ENCODE peak calls at places on chromosomes 4 and X, in four cellular contexts. R is GM23338, A is PC-3, P is MM.1S. U is an unnamed sample. For H3K4me1 and H3F3A, the result is how much of the 10 kb centered on the place peaks cover.

GRCh38 chr4:133474511-133474910 is 325.4 kb downstream of the PCDH10 start:
- DNase-seq in R (peak), A (no peak), P (no peak), U (no peak)

GRCh38 chr4:88104902-88105610 is 53.4 kb downstream of the ABCG2 start:
- DNase-seq in R (no peak), A (peak), P (no peak), U (peak)

GRCh38 chr4:76458829-76459228 is 23.8 kb downstream of the SHROOM3 start:
- DNase-seq in R (peak), A (no peak), P (no peak), U (no peak)

GRCh38 chr4:189769131-189769530 is 171.5 kb upstream of the FRG1 start:
- DNase-seq in R (peak), A (no peak), P (no peak), U (no peak)

GRCh38 chr4:7206856-7207567 is 14.7 kb downstream of the SORCS2 start:
- DNase-seq in R (peak), A (peak), P (no peak), U (peak)

GRCh38 chr4:183342541-183343533 is 20.6 kb upstream of the CLDN24 start:
- DNase-seq in R (peak), A (no peak), P (no peak), U (peak)

GRCh38 chr4:122218762-122219161 is 66.6 kb downstream of the BLTP1 start:
- DNase-seq in R (peak), A (peak), P (no peak), U (peak)

GRCh38 chr4:47342796-47343195 is 120.7 kb downstream of the COMMD8 start:
- DNase-seq in R (no peak), A (no peak), P (no peak), U (no peak)

GRCh38 chr4:101019941-101020401 is 327.4 kb downstream of the PPP3CA start:
- DNase-seq in R (peak), A (peak), P (peak), U (no peak)

GRCh38 chr4:173346074-173346473 is 11.9 kb upstream of the HMGB2 start:
- DNase-seq in R (no peak), A (peak), P (no peak), U (peak)

GRCh38 chr4:168666531-168666930 is 169.7 kb downstream of the PALLD start:
- DNase-seq in R (no peak), A (peak), P (no peak), U (peak)

GRCh38 chrX:47217121-47217851 is 1.2 kb upstream of the CDK16 start:
- DNase-seq in R (peak), A (peak), P (no peak), U (peak)

GRCh38 chr4:53917719-53918118 is 146.7 kb downstream of the CHIC2 start:
- DNase-seq in R (no peak), A (peak), P (no peak), U (peak)

GRCh38 chr4:66653937-66654336 is 891.4 kb downstream of the CENPC start:
- DNase-seq in R (no peak), A (no peak), P (no peak), U (no peak)

GRCh38 chrX:18995216-18995615 is 11.3 kb upstream of the PHKA2 start:
- DNase-seq in R (no peak), A (peak), P (no peak), U (peak)

GRCh38 chr4:128583753-128584712 is 225.5 kb upstream of the JADE1 start:
- DNase-seq in R (no peak), A (no peak), P (no peak), U (peak)

GRCh38 chrX:86348669-86349068 is 200.4 kb downstream of the DACH2 start:
- DNase-seq in R (peak), A (no peak), P (no peak), U (no peak)

GRCh38 chr4:23789765-23790164 is 100.1 kb downstream of the PPARGC1A start:
- DNase-seq in R (no peak), A (no peak), P (no peak), U (peak)

GRCh38 chr4:135838889-135839288 is 1637.3 kb upstream of the PABPC4L start:
- DNase-seq in R (peak), A (peak), P (no peak), U (no peak)

GRCh38 chr4:25925486-25926201 is 11.6 kb downstream of the SMIM20 start:
- DNase-seq in R (peak), A (peak), P (peak), U (peak)

GRCh38 chrX:154378059-154378798 is 866 bp upstream of the EMD start:
- DNase-seq in R (peak), A (peak), P (no peak), U (peak)

GRCh38 chr4:15164571-15164970 is 162.3 kb downstream of the CPEB2 start:
- DNase-seq in R (no peak), A (peak), P (no peak), U (peak)

GRCh38 chr4:184437988-184438774 is 36.2 kb downstream of the IRF2 start:
- DNase-seq in R (no peak), A (no peak), P (no peak), U (no peak)

GRCh38 chrX:129686422-129686948 is 31.7 kb upstream of the APLN start:
- DNase-seq in R (no peak), A (no peak), P (no peak), U (peak)

GRCh38 chrX:17553451-17553850 is 178.5 kb downstream of the NHS start:
- DNase-seq in R (peak), A (peak), P (no peak), U (peak)

GRCh38 chr4:145098675-145099037 is 545 bp downstream of the ABCE1 start:
- DNase-seq in R (no peak), A (peak), P (peak), U (peak)

GRCh38 chrX:108834036-108834435 is 97.7 kb upstream of the IRS4 start:
- DNase-seq in R (no peak), A (no peak), P (no peak), U (no peak)

GRCh38 chrX:22276781-22277180 is 4.1 kb downstream of the CBLL2 start:
- DNase-seq in R (no peak), A (peak), P (no peak), U (peak)

GRCh38 chr4:148056879-148057278 is 325.0 kb downstream of the ARHGAP10 start:
- DNase-seq in R (peak), A (peak), P (peak), U (peak)

DNA sequence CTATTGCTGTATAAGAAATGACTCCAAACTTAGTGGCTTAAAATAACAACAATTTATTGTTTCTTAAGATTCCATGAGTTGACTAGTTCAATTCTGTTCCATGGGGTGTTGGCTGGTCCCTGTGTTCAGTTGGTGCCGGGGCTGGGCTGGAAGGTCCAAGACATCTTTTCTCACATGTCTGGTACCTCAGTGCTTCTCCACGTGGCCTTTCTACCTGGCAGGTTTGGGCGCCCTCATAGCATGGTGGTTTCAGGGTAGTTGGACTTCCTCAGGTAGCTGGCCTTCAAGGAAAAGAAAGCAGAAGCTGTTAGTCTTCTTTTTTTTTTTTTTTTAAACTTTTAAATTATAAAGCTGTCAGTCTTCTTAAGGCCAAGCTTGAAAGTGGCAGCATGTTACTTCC is 104.6 kb upstream of the LIMCH1 start:
- DNase-seq in R (no peak), A (no peak), P (no peak), U (no peak)
- H3K4me1 ChIP-seq in R (under half), A (under half), P (under half), U (under half)

DNA sequence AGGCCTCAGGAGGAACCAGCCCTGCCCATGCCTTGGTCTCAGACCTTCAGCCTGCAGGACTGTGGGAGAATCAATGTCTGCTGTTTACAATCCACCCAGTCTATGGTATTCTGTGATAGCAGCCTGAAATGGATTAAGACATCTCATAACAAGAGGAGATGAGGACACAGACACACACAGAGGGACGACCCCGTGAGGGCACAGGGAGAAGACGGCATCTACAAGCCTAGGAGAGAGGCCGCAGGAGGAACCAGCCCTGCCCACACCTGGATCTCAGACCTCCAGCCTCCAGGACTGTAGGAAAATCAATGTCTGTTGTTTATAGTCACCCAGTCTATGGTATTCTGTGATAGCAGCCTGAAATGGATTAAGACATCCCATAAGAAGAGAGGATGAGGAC is 3.3 kb downstream of the SLC25A6 start:
- DNase-seq in R (no peak), A (no peak), P (no peak), U (no peak)
- H3F3A ChIP-seq in R (half or more), A (under half), P (under half), U (under half)

DNA sequence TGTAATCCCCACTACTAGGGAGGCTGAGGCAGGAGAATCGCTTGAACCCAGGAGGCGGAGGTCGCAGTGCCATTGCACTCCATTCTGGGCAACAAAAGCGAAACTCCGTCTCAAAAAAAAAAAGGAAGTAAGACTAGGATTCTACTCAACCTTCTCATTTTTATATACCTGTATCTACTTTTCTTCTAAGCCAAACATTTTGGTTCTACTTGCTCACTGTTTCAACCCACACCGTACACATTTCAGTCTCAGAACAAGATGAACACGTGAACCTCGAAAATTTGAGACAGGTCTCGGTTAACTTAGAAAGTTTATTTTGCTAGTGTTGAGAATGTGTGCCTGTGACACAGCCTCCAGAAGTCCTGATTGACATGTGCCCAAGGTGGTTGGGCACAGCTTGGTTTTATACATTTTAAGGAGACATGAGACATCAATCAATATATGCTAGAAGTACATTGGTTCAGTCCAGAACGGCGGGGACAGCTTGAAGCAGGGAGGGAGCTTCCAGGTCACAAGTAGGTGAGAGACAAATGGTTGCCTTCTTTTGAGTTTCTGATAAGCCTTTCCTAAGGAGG is 3.7 kb downstream of the ADD1 start:
- DNase-seq in R (no peak), A (no peak), P (no peak), U (no peak)
- H3K4me1 ChIP-seq in R (under half), A (under half), P (under half), U (under half)

DNA sequence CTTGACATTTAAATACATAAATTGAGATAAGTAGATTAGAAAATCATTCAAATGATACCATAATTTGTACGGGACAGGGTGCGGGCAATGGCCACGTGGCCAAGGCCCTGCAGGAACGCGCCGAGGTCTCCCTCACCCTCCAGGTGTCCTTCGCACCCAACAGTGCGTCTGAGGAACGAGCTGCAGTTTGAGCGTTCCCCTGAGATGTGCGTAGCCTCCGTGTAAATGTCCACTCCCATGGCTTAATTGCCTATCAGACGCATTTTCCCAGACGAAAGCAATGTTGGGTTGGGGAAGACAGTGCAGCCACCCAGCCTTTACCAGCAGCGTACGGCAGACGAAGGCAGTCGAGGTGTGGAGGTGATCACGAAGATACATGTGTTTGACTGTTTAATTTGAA is 56.4 kb downstream of the CPLX1 start:
- DNase-seq in R (no peak), A (no peak), P (no peak), U (no peak)
- H3F3A ChIP-seq in R (under half), A (under half), P (under half), U (half or more)